ENCODE peak calls at places on chromosome 17, in eight cellular contexts. A is AG04449; X is HEK293T; I is NCI-H446 treated with DMSO at 0.1 percent for 48 hours; S is pons; D is neural progenitor cell; K is cardiac fibroblast; W is activated CD4-positive, alpha-beta T cell treated with anti-CD3 and anti-CD28 coated beads, Interleukin-2, amount 50 U/mL, for 1 hour. F is an unnamed sample.

GRCh38 chr17:76543482-76544122 is 3.8 kb downstream of the PRCD start:
- DNase-seq in A (no peak), X (no peak), I (no peak), S (peak), D (peak), K (no peak), W (no peak), F (no peak)

GRCh38 chr17:61408151-61409041 is 8.8 kb downstream of the TBX2 start:
- DNase-seq in A (no peak), X (no peak), I (no peak), S (no peak), D (peak), K (no peak), W (no peak), F (no peak)

GRCh38 chr17:42287305-42288077 is 807 bp upstream of the STAT5A start:
- DNase-seq in A (no peak), X (no peak), I (no peak), S (peak), D (no peak), K (peak), W (peak), F (peak)

GRCh38 chr17:72852267-72852945 is 240.1 kb downstream of the SLC39A11 start:
- DNase-seq in A (no peak), X (no peak), I (no peak), S (no peak), D (no peak), K (no peak), W (no peak), F (no peak)

GRCh38 chr17:77460514-77461046 is 319.8 kb downstream of the SEC14L1 start:
- DNase-seq in A (no peak), X (no peak), I (no peak), S (no peak), D (no peak), K (no peak), W (no peak), F (no peak)

GRCh38 chr17:10292057-10292931 is 80.5 kb downstream of the MYH13 start:
- DNase-seq in A (no peak), X (no peak), I (no peak), S (no peak), D (no peak), K (peak), W (no peak), F (no peak)

GRCh38 chr17:76278268-76278908 is 13.2 kb downstream of the UBALD2 start:
- DNase-seq in A (no peak), X (no peak), I (no peak), S (no peak), D (no peak), K (no peak), W (no peak), F (no peak)

GRCh38 chr17:76726766-76727718 is at the start of gene METTL23:
- DNase-seq in A (no peak), X (peak), I (no peak), S (no peak), D (peak), K (peak), W (peak), F (peak)

GRCh38 chr17:45221997-45222272 is 250 bp downstream of the FMNL1 start:
- DNase-seq in A (no peak), X (no peak), I (no peak), S (no peak), D (peak), K (no peak), W (no peak), F (no peak)

GRCh38 chr17:48542956-48543853 is 1.7 kb downstream of the HOXB2 start:
- DNase-seq in A (no peak), X (peak), I (peak), S (no peak), D (peak), K (peak), W (peak), F (peak)

GRCh38 chr17:10357768-10358167 is 15.0 kb downstream of the MYH13 start:
- DNase-seq in A (no peak), X (peak), I (no peak), S (no peak), D (peak), K (no peak), W (no peak), F (peak)

GRCh38 chr17:82105882-82106696 is 8.1 kb upstream of the FASN start:
- DNase-seq in A (no peak), X (no peak), I (no peak), S (no peak), D (peak), K (peak), W (peak), F (peak)

GRCh38 chr17:18374216-18374615 is 3.4 kb upstream of the EVPLL start:
- DNase-seq in A (no peak), X (no peak), I (no peak), S (no peak), D (no peak), K (no peak), W (no peak), F (no peak)

GRCh38 chr17:30450125-30451027 is 26.8 kb upstream of the GOSR1 start:
- DNase-seq in A (no peak), X (no peak), I (no peak), S (no peak), D (no peak), K (peak), W (no peak), F (no peak)

GRCh38 chr17:76598004-76598439 is 12.4 kb upstream of the ST6GALNAC2 start:
- DNase-seq in A (no peak), X (no peak), I (no peak), S (peak), D (no peak), K (no peak), W (no peak), F (no peak)

GRCh38 chr17:76408037-76408849 is 23.8 kb downstream of the SPHK1 start:
- DNase-seq in A (no peak), X (peak), I (peak), S (peak), D (peak), K (peak), W (peak), F (no peak)

GRCh38 chr17:78805301-78805700 is 23.2 kb upstream of the CYTH1 start:
- DNase-seq in A (no peak), X (no peak), I (no peak), S (no peak), D (no peak), K (no peak), W (peak), F (peak)

F was measured in stimulated activated CD8-positive, alpha-beta memory T cell treated with anti-CD3 and anti-CD28 coated beads, Interleukin-15, amount 100 ng/mL, for 48 hours.